ENCODE peak calls at places on chromosomes 13 and 19, in four cellular contexts. One of them, this sample, is unnamed.

GRCh38 chr19:34733266-34733825 is 697 bp upstream of the ZNF181 start:
- DNase-seq in COLO829: peak
- DNase-seq in epithelial cell of esophagus: no peak
- DNase-seq in stimulated activated CD8-positive, alpha-beta memory T cell treated with anti-CD3 and anti-CD28 coated beads, Interleukin-4, amount 100 ng/mL, for 1 hour: no peak
- DNase-seq in this sample: no peak

GRCh38 chr13:90706631-90707030 is 640.9 kb upstream of the MIR17HG start:
- DNase-seq in COLO829: no peak
- DNase-seq in epithelial cell of esophagus: peak
- DNase-seq in stimulated activated CD8-positive, alpha-beta memory T cell treated with anti-CD3 and anti-CD28 coated beads, Interleukin-4, amount 100 ng/mL, for 1 hour: no peak
- DNase-seq in this sample: no peak

GRCh38 chr13:33230178-33230881 is 55.2 kb downstream of the STARD13 start:
- DNase-seq in epithelial cell of esophagus: peak
- DNase-seq in COLO829: peak
- DNase-seq in stimulated activated CD8-positive, alpha-beta memory T cell treated with anti-CD3 and anti-CD28 coated beads, Interleukin-4, amount 100 ng/mL, for 1 hour: no peak
- DNase-seq in this sample: no peak

GRCh38 chr19:1807695-1808394 is 4.2 kb downstream of the ATP8B3 start:
- DNase-seq in epithelial cell of esophagus: peak
- DNase-seq in COLO829: no peak
- DNase-seq in stimulated activated CD8-positive, alpha-beta memory T cell treated with anti-CD3 and anti-CD28 coated beads, Interleukin-4, amount 100 ng/mL, for 1 hour: no peak
- DNase-seq in this sample: no peak

GRCh38 chr19:1312732-1313694 is 27.3 kb downstream of the EFNA2 start:
- DNase-seq in epithelial cell of esophagus: peak
- DNase-seq in stimulated activated CD8-positive, alpha-beta memory T cell treated with anti-CD3 and anti-CD28 coated beads, Interleukin-4, amount 100 ng/mL, for 1 hour: no peak
- DNase-seq in COLO829: peak
- DNase-seq in this sample: no peak

GRCh38 chr13:95497307-95497943 is 55.1 kb upstream of the CLDN10 start:
- DNase-seq in stimulated activated CD8-positive, alpha-beta memory T cell treated with anti-CD3 and anti-CD28 coated beads, Interleukin-4, amount 100 ng/mL, for 1 hour: no peak
- DNase-seq in epithelial cell of esophagus: no peak
- DNase-seq in COLO829: no peak
- DNase-seq in this sample: no peak

GRCh38 chr13:101433895-101434294 is 17.6 kb upstream of the NALCN start:
- DNase-seq in stimulated activated CD8-positive, alpha-beta memory T cell treated with anti-CD3 and anti-CD28 coated beads, Interleukin-4, amount 100 ng/mL, for 1 hour: no peak
- DNase-seq in epithelial cell of esophagus: no peak
- DNase-seq in COLO829: no peak
- DNase-seq in this sample: no peak

GRCh38 chr13:89343165-89343564 is 1672.0 kb downstream of the SLITRK5 start:
- DNase-seq in epithelial cell of esophagus: peak
- DNase-seq in stimulated activated CD8-positive, alpha-beta memory T cell treated with anti-CD3 and anti-CD28 coated beads, Interleukin-4, amount 100 ng/mL, for 1 hour: no peak
- DNase-seq in COLO829: no peak
- DNase-seq in this sample: no peak

GRCh38 chr13:111203742-111204386 is 88.8 kb downstream of the ARHGEF7 start:
- DNase-seq in epithelial cell of esophagus: no peak
- DNase-seq in COLO829: no peak
- DNase-seq in stimulated activated CD8-positive, alpha-beta memory T cell treated with anti-CD3 and anti-CD28 coated beads, Interleukin-4, amount 100 ng/mL, for 1 hour: no peak
- DNase-seq in this sample: no peak

GRCh38 chr13:93925976-93926375 is 553.5 kb downstream of the DCT start:
- DNase-seq in COLO829: no peak
- DNase-seq in epithelial cell of esophagus: no peak
- DNase-seq in stimulated activated CD8-positive, alpha-beta memory T cell treated with anti-CD3 and anti-CD28 coated beads, Interleukin-4, amount 100 ng/mL, for 1 hour: no peak
- DNase-seq in this sample: no peak

GRCh38 chr19:51687791-51688664 is 5.1 kb upstream of the SPACA6 start:
- DNase-seq in stimulated activated CD8-positive, alpha-beta memory T cell treated with anti-CD3 and anti-CD28 coated beads, Interleukin-4, amount 100 ng/mL, for 1 hour: no peak
- DNase-seq in COLO829: no peak
- DNase-seq in epithelial cell of esophagus: peak
- DNase-seq in this sample: no peak

GRCh38 chr19:19106061-19106551 is 32.2 kb downstream of the TMEM161A start:
- DNase-seq in stimulated activated CD8-positive, alpha-beta memory T cell treated with anti-CD3 and anti-CD28 coated beads, Interleukin-4, amount 100 ng/mL, for 1 hour: no peak
- DNase-seq in epithelial cell of esophagus: no peak
- DNase-seq in COLO829: no peak
- DNase-seq in this sample: no peak

GRCh38 chr19:45901912-45902650 is at the start of gene MYPOP:
- DNase-seq in COLO829: no peak
- DNase-seq in epithelial cell of esophagus: no peak
- DNase-seq in stimulated activated CD8-positive, alpha-beta memory T cell treated with anti-CD3 and anti-CD28 coated beads, Interleukin-4, amount 100 ng/mL, for 1 hour: no peak
- DNase-seq in this sample: no peak

GRCh38 chr19:16899566-16900075 is 10.8 kb downstream of the F2RL3 start:
- DNase-seq in COLO829: peak
- DNase-seq in epithelial cell of esophagus: peak
- DNase-seq in stimulated activated CD8-positive, alpha-beta memory T cell treated with anti-CD3 and anti-CD28 coated beads, Interleukin-4, amount 100 ng/mL, for 1 hour: no peak
- DNase-seq in this sample: no peak

This sample was measured in NCI-H1436 treated with DMSO at 0.1 percent for 48 hours.